ENCODE peak calls at places on chromosomes 16 and 17, in nine cellular contexts. R is activated T-helper 1 cell treated with anti-CD3 and anti-CD28 coated beads, Interleukin-2, amount 50 U/mL, for 16 hours; Y is HFF-Myc; J is fibroblast of villous mesenchyme; F is kidney tubule cell; C is astrocyte of the spinal cord; K is fibroblast of lung; U is Kasumi-1; V is NCI-H1436. A is an unnamed sample.

GRCh38 chr16:4687946-4688673 is 5.3 kb upstream of the NUDT16L1 start:
- DNase-seq in C (no peak), K (no peak), R (no peak), Y (no peak), V (no peak), F (no peak), U (no peak), J (no peak), A (no peak)

GRCh38 chr17:27577884-27578717 is 52.9 kb upstream of the LGALS9 start:
- DNase-seq in J (peak; percentile 99), C (no peak), K (peak; percentile 80), R (no peak), F (no peak), U (no peak), Y (no peak), V (no peak), A (peak; percentile 98)

GRCh38 chr17:45294506-45294905 is 22.3 kb downstream of the MAP3K14 start:
- DNase-seq in R (no peak), J (peak; percentile 92), U (no peak), Y (no peak), K (peak; percentile 95), V (no peak), F (no peak), C (peak; percentile 89), A (peak; percentile 93)

GRCh38 chr17:40065771-40066510 is 3.2 kb downstream of the THRA start:
- DNase-seq in R (no peak), C (no peak), Y (no peak), V (no peak), K (no peak), F (no peak), U (no peak), J (no peak), A (no peak)

GRCh38 chr17:37791434-37791833 is 46.6 kb upstream of the HNF1B start:
- DNase-seq in V (no peak), J (peak; percentile 62), F (peak; percentile 94), K (peak; percentile 28), U (peak; percentile 32), C (no peak), Y (no peak), R (no peak), A (peak; percentile 37)

GRCh38 chr17:27921599-27921998 is 28.4 kb upstream of the LYRM9 start:
- DNase-seq in U (no peak), K (no peak), F (no peak), R (no peak), J (no peak), V (no peak), C (no peak), Y (no peak), A (no peak)

GRCh38 chr16:83943516-83944050 is 9.5 kb upstream of the OSGIN1 start:
- DNase-seq in V (no peak), R (no peak), Y (no peak), U (no peak), J (no peak), K (no peak), F (no peak), C (no peak), A (no peak)

GRCh38 chr17:44012391-44012790 is 2.4 kb downstream of the TMEM101 start:
- DNase-seq in J (no peak), R (no peak), Y (no peak), V (no peak), F (no peak), U (no peak), K (no peak), C (no peak), A (no peak)

GRCh38 chr16:307691-308312 is 24.8 kb downstream of the PDIA2 start:
- DNase-seq in R (no peak), V (no peak), Y (no peak), J (no peak), U (no peak), F (no peak), C (no peak), K (no peak), A (no peak)

GRCh38 chr17:46795379-46795952 is 23.0 kb downstream of the WNT3 start:
- DNase-seq in V (no peak), U (no peak), J (peak; percentile 30), K (peak; percentile 26), Y (no peak), C (peak; percentile 78), R (no peak), F (no peak), A (peak; percentile 66)

GRCh38 chr17:46158323-46159296 is 34.6 kb downstream of the KANSL1 start:
- DNase-seq in V (no peak), U (no peak), C (no peak), Y (no peak), R (no peak), F (no peak), K (no peak), J (no peak), A (no peak)

GRCh38 chr17:7851438-7852261 is 3.2 kb upstream of the TMEM88 start:
- DNase-seq in Y (no peak), C (peak; percentile 81), J (peak; percentile 86), U (peak; percentile 60), R (peak; percentile 87), F (peak; percentile 89), K (peak; percentile 71), V (peak; percentile 94), A (peak; percentile 81)

GRCh38 chr16:47492428-47493357 is 31.6 kb downstream of the PHKB start:
- DNase-seq in K (no peak), J (peak; percentile 80), C (peak; percentile 38), Y (no peak), V (no peak), R (no peak), F (peak; percentile 4), U (peak; percentile 87), A (peak; percentile 12)

GRCh38 chr17:17167356-17167755 is 38.8 kb downstream of the PLD6 start:
- DNase-seq in J (no peak), U (no peak), K (no peak), F (no peak), Y (no peak), C (no peak), V (no peak), R (no peak), A (no peak)

GRCh38 chr17:39618252-39618913 is 8.4 kb upstream of the PPP1R1B start:
- DNase-seq in Y (no peak), V (no peak), F (no peak), C (no peak), U (no peak), J (peak; percentile 17), K (no peak), R (no peak), A (no peak)

GRCh38 chr17:67746704-67747571 is 29.2 kb downstream of the NOL11 start:
- DNase-seq in V (no peak), F (no peak), U (peak; percentile 80), C (no peak), K (no peak), Y (no peak), R (no peak), J (no peak), A (no peak)

GRCh38 chr16:89716493-89716892 is 4.2 kb downstream of the VPS9D1 start:
- DNase-seq in C (no peak), J (no peak), K (no peak), F (no peak), R (no peak), Y (no peak), U (no peak), V (no peak), A (no peak)

GRCh38 chr16:2826591-2827480 is 3.3 kb upstream of the ZG16B start:
- DNase-seq in C (no peak), R (no peak), U (no peak), Y (no peak), J (no peak), V (no peak), F (no peak), K (no peak), A (no peak)

GRCh38 chr17:47686661-47687327 is 7.2 kb upstream of the TBKBP1 start:
- DNase-seq in F (no peak), K (peak; percentile 50), U (no peak), C (no peak), J (peak; percentile 26), Y (no peak), R (no peak), V (no peak), A (peak; percentile 55)

GRCh38 chr17:35716173-35716572 is 15.3 kb upstream of the RASL10B start:
- DNase-seq in J (no peak), V (no peak), K (no peak), R (no peak), Y (no peak), F (no peak), U (no peak), C (no peak), A (no peak)

GRCh38 chr17:82361885-82362633 is 3.0 kb downstream of the TEX19 start:
- DNase-seq in K (no peak), Y (no peak), R (no peak), C (no peak), V (no peak), J (no peak), U (no peak), F (no peak), A (no peak)

GRCh38 chr16:56451753-56452689 is 667 bp downstream of the OGFOD1 start:
- DNase-seq in R (no peak), C (peak; percentile 41), F (peak; percentile 68), Y (peak; percentile 14), J (peak; percentile 39), U (peak; percentile 78), K (peak; percentile 45), V (peak; percentile 40), A (peak; percentile 32)

GRCh38 chr16:57266531-57267268 is 17.8 kb downstream of the PLLP start:
- DNase-seq in F (peak; percentile 66), C (no peak), K (peak; percentile 29), J (peak; percentile 18), R (no peak), U (peak; percentile 27), V (no peak), Y (no peak), A (peak; percentile 75)

GRCh38 chr17:39979865-39980401 is 674 bp upstream of the PSMD3 start:
- DNase-seq in K (peak; percentile 58), R (no peak), V (peak; percentile 58), J (peak; percentile 46), U (peak; percentile 91), Y (no peak), C (no peak), F (no peak), A (peak; percentile 75)

GRCh38 chr16:87178977-87179376 is 138.2 kb downstream of the C16orf95 start:
- DNase-seq in U (no peak), K (peak; percentile 74), C (peak; percentile 54), R (no peak), J (peak; percentile 62), V (no peak), F (peak; percentile 85), Y (no peak), A (peak; percentile 79)

GRCh38 chr16:69567031-69567680 is 1.4 kb downstream of the NFAT5 start:
- DNase-seq in V (no peak), J (no peak), U (peak; percentile 52), C (peak; percentile 67), K (peak; percentile 31), Y (no peak), R (no peak), F (peak; percentile 78), A (no peak)

GRCh38 chr17:8162997-8163977 is 539 bp upstream of the VAMP2 start:
- DNase-seq in Y (no peak), K (no peak), F (no peak), J (no peak), V (peak; percentile 53), C (no peak), U (no peak), R (no peak), A (no peak)

GRCh38 chr17:19306160-19307111 is 56.1 kb downstream of the B9D1 start:
- DNase-seq in R (no peak), K (no peak), U (peak; percentile 55), J (no peak), C (no peak), Y (no peak), F (no peak), V (no peak), A (no peak)

GRCh38 chr17:63442549-63443035 is 3.5 kb downstream of the CYB561 start:
- DNase-seq in F (no peak), Y (no peak), C (no peak), R (no peak), K (no peak), J (no peak), U (peak; percentile 69), V (no peak), A (no peak)

GRCh38 chr17:79950711-79951110 is 85.0 kb downstream of the TBC1D16 start:
- DNase-seq in K (peak; percentile 15), Y (no peak), R (no peak), V (no peak), F (no peak), U (no peak), J (no peak), C (peak; percentile 37), A (no peak)

GRCh38 chr17:40177275-40177874 is at the start of gene RAPGEFL1:
- DNase-seq in C (peak; percentile 65), Y (no peak), F (peak; percentile 60), U (no peak), J (peak; percentile 72), V (peak; percentile 84), K (peak; percentile 67), R (peak; percentile 76), A (peak; percentile 68)